ENCODE peak calls at places on chromosomes 12 and 14, in four cellular contexts. S, C, K and T are unnamed samples.

GRCh38 chr12:85782711-85783110 is 53.5 kb downstream of the RASSF9 start:
- DNase-seq in S (no peak), C (no peak), K (no peak), T (no peak)

GRCh38 chr12:79776111-79776510 is 85.3 kb upstream of the PAWR start:
- DNase-seq in S (peak; percentile 31), C (no peak), K (no peak), T (no peak)

GRCh38 chr12:94027561-94027960 is 120.8 kb upstream of the PLXNC1 start:
- DNase-seq in S (no peak), C (no peak), K (no peak), T (no peak)

GRCh38 chr12:56658921-56659320 is 13.1 kb upstream of the ATP5F1B start:
- DNase-seq in S (no peak), C (no peak), K (no peak), T (no peak)

GRCh38 chr12:105330938-105331804 is 680 bp downstream of the C12orf75 start:
- DNase-seq in S (peak; percentile 46), C (peak; percentile 77), K (no peak), T (no peak)

GRCh38 chr12:103626498-103626897 is 39.4 kb downstream of the STAB2 start:
- DNase-seq in S (peak; percentile 28), C (peak; percentile 76), K (peak; percentile 19), T (no peak)

GRCh38 chr12:71846322-71846940 is 6.9 kb downstream of the TBC1D15 start:
- DNase-seq in S (peak; percentile 71), C (no peak), K (no peak), T (peak; percentile 1)

GRCh38 chr12:13099910-13100609 is 3.4 kb downstream of the GSG1 start:
- DNase-seq in S (no peak), C (no peak), K (no peak), T (no peak)

GRCh38 chr14:53325176-53325806 is 172.2 kb upstream of the DDHD1 start:
- DNase-seq in S (no peak), C (no peak), K (no peak), T (no peak)

GRCh38 chr12:55820679-55821078 is 2.8 kb downstream of the ORMDL2 start:
- DNase-seq in S (peak; percentile 28), C (peak; percentile 47), K (no peak), T (no peak)

GRCh38 chr12:62205348-62205747 is 54.9 kb upstream of the USP15 start:
- DNase-seq in S (no peak), C (peak; percentile 59), K (no peak), T (no peak)

GRCh38 chr12:28378749-28379148 is 188.5 kb downstream of the CCDC91 start:
- DNase-seq in S (no peak), C (no peak), K (no peak), T (peak; percentile 87)